ENCODE peak calls at places on chromosome 21, in seven cellular contexts. F, U, J, D, B, Z and C are unnamed samples.

GRCh38 chr21:38858429-38859205 is 52.9 kb downstream of the ETS2 start:
- DNase-seq in F (no peak), U (no peak), J (peak; percentile 25), D (no peak), B (no peak), Z (no peak), C (no peak)

GRCh38 chr21:46111857-46112730 is 14.2 kb downstream of the COL6A2 start:
- DNase-seq in F (no peak), U (no peak), J (no peak), D (no peak), B (peak; percentile 83), Z (no peak), C (no peak)

GRCh38 chr21:17429936-17430335 is 82.9 kb upstream of the CXADR start:
- DNase-seq in F (no peak), U (peak; percentile 69), J (no peak), D (no peak), B (no peak), Z (no peak), C (no peak)

GRCh38 chr21:38533887-38534286 is 35.6 kb upstream of the ERG start:
- DNase-seq in F (no peak), U (no peak), J (no peak), D (no peak), B (no peak), Z (no peak), C (no peak)

GRCh38 chr21:20187028-20187427 is 811.2 kb upstream of the NCAM2 start:
- DNase-seq in F (no peak), U (no peak), J (no peak), D (no peak), B (no peak), Z (no peak), C (no peak)

GRCh38 chr21:46598563-46599250 is 6.2 kb downstream of the S100B start:
- DNase-seq in F (no peak), U (no peak), J (no peak), D (no peak), B (no peak), Z (peak; percentile 7), C (no peak)

GRCh38 chr21:42666023-42666747 is 12.8 kb downstream of the PDE9A start:
- DNase-seq in F (peak; percentile 37), U (no peak), J (no peak), D (no peak), B (no peak), Z (peak; percentile 95), C (no peak)

GRCh38 chr21:46109251-46110221 is 11.6 kb downstream of the COL6A2 start:
- DNase-seq in F (no peak), U (peak; percentile 15), J (no peak), D (no peak), B (peak; percentile 72), Z (no peak), C (no peak)

GRCh38 chr21:34670962-34671348 is 2.2 kb downstream of the CLIC6 start:
- DNase-seq in F (peak; percentile 55), U (no peak), J (no peak), D (no peak), B (no peak), Z (no peak), C (no peak)
- H3K4me3 ChIP-seq in F (peak overlapping the region; percentile 82), U (peak overlapping the region; percentile 63), J (no peak overlapping the region), D (no peak overlapping the region), B (peak overlapping the region; percentile 40), Z (no peak overlapping the region), C (peak overlapping the region; percentile 80)

GRCh38 chr21:45086342-45086958 is 12.1 kb downstream of the ADARB1 start:
- DNase-seq in F (no peak), U (no peak), J (no peak), D (no peak), B (no peak), Z (no peak), C (no peak)
- H3K4me3 ChIP-seq in F (no peak overlapping the region), U (no peak overlapping the region), J (no peak overlapping the region), D (no peak overlapping the region), B (no peak overlapping the region), Z (no peak overlapping the region), C (no peak overlapping the region)

GRCh38 chr21:25636727-25637126 is 2.3 kb upstream of the JAM2 start:
- DNase-seq in F (peak; percentile 11), U (no peak), J (peak; percentile 23), D (no peak), B (no peak), Z (no peak), C (no peak)

GRCh38 chr21:25638634-25639166 is 358 bp upstream of the JAM2 start:
- DNase-seq in F (peak; percentile 29), U (no peak), J (peak; percentile 27), D (no peak), B (no peak), Z (no peak), C (no peak)

GRCh38 chr21:25639167-25639921 is at the start of gene JAM2:
- DNase-seq in F (peak; percentile 65), U (peak; percentile 21), J (peak; percentile 29), D (no peak), B (peak; percentile 85), Z (no peak), C (no peak)

GRCh38 chr21:25639922-25640670 is 1.0 kb downstream of the JAM2 start:
- DNase-seq in F (peak; percentile 16), U (peak; percentile 22), J (no peak), D (no peak), B (no peak), Z (no peak), C (no peak)

GRCh38 chr21:25637846-25638245 is 1.2 kb upstream of the JAM2 start:
- DNase-seq in F (no peak), U (no peak), J (no peak), D (no peak), B (no peak), Z (no peak), C (no peak)
- H3K4me3 ChIP-seq in F (no peak overlapping the region), U (no peak overlapping the region), J (no peak overlapping the region), D (no peak overlapping the region), B (no peak overlapping the region), Z (no peak overlapping the region), C (no peak overlapping the region)

GRCh38 chr21:32712641-32713040 is 15.2 kb downstream of the SYNJ1 start:
- DNase-seq in F (no peak), U (no peak), J (no peak), D (no peak), B (no peak), Z (no peak), C (no peak)

GRCh38 chr21:32710069-32710784 is 17.6 kb downstream of the SYNJ1 start:
- DNase-seq in F (no peak), U (no peak), J (no peak), D (no peak), B (no peak), Z (no peak), C (no peak)

GRCh38 chr21:32713726-32714125 is 14.1 kb downstream of the SYNJ1 start:
- DNase-seq in F (no peak), U (no peak), J (no peak), D (no peak), B (no peak), Z (peak; percentile 25), C (no peak)

GRCh38 chr21:32710987-32711386 is 16.8 kb downstream of the SYNJ1 start:
- DNase-seq in F (no peak), U (no peak), J (no peak), D (no peak), B (no peak), Z (no peak), C (no peak)

GRCh38 chr21:32712043-32712442 is 15.8 kb downstream of the SYNJ1 start:
- DNase-seq in F (peak; percentile 89), U (no peak), J (no peak), D (no peak), B (no peak), Z (no peak), C (peak; percentile 74)
- H3K4me3 ChIP-seq in F (no peak overlapping the region), U (no peak overlapping the region), J (no peak overlapping the region), D (no peak overlapping the region), B (no peak overlapping the region), Z (no peak overlapping the region), C (no peak overlapping the region)

GRCh38 chr21:36706951-36707762 is 8.2 kb downstream of the SIM2 start:
- DNase-seq in F (no peak), U (peak; percentile 17), J (peak; percentile 37), D (no peak), B (peak; percentile 78), Z (no peak), C (no peak)

GRCh38 chr21:36709030-36709867 is 10.3 kb downstream of the SIM2 start:
- DNase-seq in F (no peak), U (no peak), J (no peak), D (no peak), B (peak; percentile 75), Z (no peak), C (no peak)

GRCh38 chr21:36706482-36706852 is 7.6 kb downstream of the SIM2 start:
- DNase-seq in F (no peak), U (no peak), J (no peak), D (no peak), B (no peak), Z (no peak), C (no peak)

GRCh38 chr21:36708512-36709029 is 9.7 kb downstream of the SIM2 start:
- DNase-seq in F (no peak), U (no peak), J (no peak), D (no peak), B (peak; percentile 77), Z (no peak), C (no peak)

GRCh38 chr21:36707763-36708511 is 9.0 kb downstream of the SIM2 start:
- DNase-seq in F (no peak), U (no peak), J (no peak), D (no peak), B (peak; percentile 80), Z (no peak), C (no peak)
- H3K4me3 ChIP-seq in F (no peak overlapping the region), U (no peak overlapping the region), J (no peak overlapping the region), D (no peak overlapping the region), B (no peak overlapping the region), Z (no peak overlapping the region), C (no peak overlapping the region)

GRCh38 chr21:44854664-44855446 is 18.6 kb downstream of the PTTG1IP start:
- DNase-seq in F (no peak), U (no peak), J (no peak), D (no peak), B (no peak), Z (peak; percentile 87), C (no peak)
- H3K4me3 ChIP-seq in F (no peak overlapping the region), U (no peak overlapping the region), J (no peak overlapping the region), D (no peak overlapping the region), B (no peak overlapping the region), Z (no peak overlapping the region), C (no peak overlapping the region)

GRCh38 chr21:37364722-37365121 is 1.9 kb upstream of the DYRK1A start:
- DNase-seq in F (no peak), U (no peak), J (no peak), D (no peak), B (no peak), Z (no peak), C (no peak)
- H3K4me3 ChIP-seq in F (peak overlapping the region; percentile 64), U (no peak overlapping the region), J (no peak overlapping the region), D (no peak overlapping the region), B (no peak overlapping the region), Z (peak overlapping the region; percentile 72), C (no peak overlapping the region)

DNA sequence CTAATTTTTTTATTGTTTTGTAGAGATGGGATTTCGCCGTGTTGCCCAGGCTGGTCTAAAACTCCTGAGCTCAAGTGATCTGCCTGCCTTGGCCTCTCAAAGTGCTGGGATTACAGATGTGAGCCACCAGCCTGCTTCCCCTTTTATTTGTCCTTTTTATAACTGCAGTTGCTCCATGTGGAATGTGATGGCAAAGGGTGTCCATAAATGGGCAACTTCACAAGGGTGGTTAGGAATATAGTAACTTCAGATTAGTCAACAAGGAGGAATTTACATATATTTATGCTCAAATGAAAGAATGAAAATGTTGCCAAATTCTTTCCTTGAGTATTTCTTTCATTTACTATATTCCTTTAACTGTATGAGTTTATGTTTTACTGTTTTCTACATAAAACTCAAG is 182.9 kb downstream of the BACH1 start:
- DNase-seq in F (no peak), U (no peak), J (peak; percentile 73), D (no peak), B (no peak), Z (no peak), C (no peak)
- H3K4me3 ChIP-seq in F (no peak overlapping the region), U (no peak overlapping the region), J (no peak overlapping the region), D (no peak overlapping the region), B (no peak overlapping the region), Z (no peak overlapping the region), C (no peak overlapping the region)

GRCh38 chr21:35933466-35933865 is 126.9 kb downstream of the SETD4 start:
- DNase-seq in F (peak; percentile 15), U (no peak), J (peak; percentile 86), D (peak; percentile 79), B (peak; percentile 94), Z (no peak), C (no peak)
- H3K4me3 ChIP-seq in F (no peak overlapping the region), U (no peak overlapping the region), J (no peak overlapping the region), D (no peak overlapping the region), B (no peak overlapping the region), Z (no peak overlapping the region), C (no peak overlapping the region)